ENCODE peak calls at places on chromosomes 6 and 20, in ten cellular contexts. T, M, W, Q, P, V, N, I, A and S are unnamed samples.

GRCh38 chr6:10963113-10963512 is 76.3 kb downstream of the SYCP2L start:
- DNase-seq in N (no peak), P (no peak), A (no peak), Q (no peak), M (no peak), T (no peak), I (no peak), W (no peak), V (no peak), S (no peak)

GRCh38 chr20:46985671-46986070 is 91.0 kb downstream of the EYA2 start:
- DNase-seq in M (no peak), T (no peak), I (no peak), V (no peak), A (no peak), Q (no peak), N (no peak), P (no peak), W (no peak), S (no peak)

GRCh38 chr6:392441-393390 is 1.2 kb downstream of the IRF4 start:
- DNase-seq in P (no peak), M (no peak), V (no peak), W (no peak), I (no peak), T (no peak), A (no peak), N (no peak), Q (no peak), S (peak; percentile 44)

GRCh38 chr6:128600397-128600951 is 80.1 kb upstream of the PTPRK start:
- DNase-seq in W (peak; percentile 6), N (peak; percentile 47), M (no peak), T (no peak), I (no peak), P (no peak), V (peak; percentile 4), Q (no peak), A (no peak), S (no peak)

GRCh38 chr20:1535420-1536175 is 21.9 kb downstream of the SIRPD start:
- DNase-seq in A (no peak), Q (peak; percentile 60), V (no peak), P (peak; percentile 69), T (no peak), M (peak; percentile 51), N (no peak), W (no peak), I (peak; percentile 13), S (no peak)

GRCh38 chr6:34445313-34445860 is 19.5 kb upstream of the RPS10 start:
- DNase-seq in M (no peak), T (no peak), W (no peak), P (no peak), V (no peak), A (no peak), I (no peak), Q (no peak), N (no peak), S (no peak)

GRCh38 chr6:34412054-34412453 is 13.8 kb downstream of the RPS10 start:
- DNase-seq in V (no peak), T (no peak), I (no peak), Q (no peak), A (no peak), W (no peak), M (no peak), P (no peak), N (no peak), S (no peak)

GRCh38 chr6:95648636-95649035 is 71.3 kb downstream of the MANEA start:
- DNase-seq in Q (no peak), V (no peak), I (no peak), T (no peak), P (no peak), W (no peak), M (no peak), N (no peak), A (no peak), S (no peak)

GRCh38 chr6:4803343-4803744 is 27.1 kb downstream of the CDYL start:
- DNase-seq in P (no peak), N (no peak), T (no peak), A (no peak), I (no peak), M (no peak), V (no peak), Q (no peak), W (peak; percentile 41), S (no peak)

GRCh38 chr20:10501377-10501776 is 66.3 kb downstream of the SLX4IP start:
- DNase-seq in M (peak; percentile 63), A (no peak), P (no peak), T (no peak), N (no peak), I (no peak), V (no peak), Q (peak; percentile 84), W (no peak), S (no peak)

GRCh38 chr20:50015993-50016770 is 33.4 kb downstream of the SNAI1 start:
- DNase-seq in W (peak; percentile 92), A (no peak), P (no peak), Q (no peak), V (no peak), I (no peak), T (no peak), M (no peak), N (no peak), S (no peak)

GRCh38 chr6:156511051-156511450 is 266.1 kb upstream of the ARID1B start:
- DNase-seq in V (no peak), W (no peak), Q (no peak), N (no peak), I (no peak), T (no peak), A (no peak), M (no peak), P (no peak), S (no peak)

GRCh38 chr20:34558320-34559202 is at the start of gene MAP1LC3A:
- DNase-seq in T (peak; percentile 94), Q (peak; percentile 98), N (peak; percentile 41), P (peak; percentile 97), I (peak; percentile 96), V (peak; percentile 97), W (peak; percentile 99), M (peak; percentile 96), A (peak; percentile 94), S (peak; percentile 91)

GRCh38 chr20:58944610-58945009 is 36.4 kb upstream of the NELFCD start:
- DNase-seq in A (no peak), N (peak; percentile 43), T (no peak), W (no peak), M (no peak), P (no peak), Q (no peak), V (peak; percentile 70), I (no peak), S (no peak)

GRCh38 chr6:43125555-43125954 is 45.5 kb upstream of the SRF start:
- DNase-seq in A (no peak), P (no peak), M (no peak), V (no peak), W (no peak), N (no peak), Q (no peak), T (no peak), I (no peak), S (no peak)

GRCh38 chr6:43122146-43122545 is 46.0 kb downstream of the PTK7 start:
- DNase-seq in M (no peak), P (no peak), Q (no peak), I (no peak), V (no peak), T (no peak), A (no peak), N (no peak), W (no peak), S (no peak)

GRCh38 chr6:43125119-43125518 is 46.0 kb upstream of the SRF start:
- DNase-seq in T (no peak), P (no peak), I (no peak), W (peak; percentile 85), M (no peak), A (no peak), V (no peak), N (no peak), Q (no peak), S (no peak)

GRCh38 chr6:43124481-43124880 is 46.6 kb upstream of the SRF start:
- DNase-seq in Q (no peak), A (no peak), V (no peak), N (no peak), I (no peak), M (no peak), W (no peak), P (no peak), T (no peak), S (no peak)

DNA sequence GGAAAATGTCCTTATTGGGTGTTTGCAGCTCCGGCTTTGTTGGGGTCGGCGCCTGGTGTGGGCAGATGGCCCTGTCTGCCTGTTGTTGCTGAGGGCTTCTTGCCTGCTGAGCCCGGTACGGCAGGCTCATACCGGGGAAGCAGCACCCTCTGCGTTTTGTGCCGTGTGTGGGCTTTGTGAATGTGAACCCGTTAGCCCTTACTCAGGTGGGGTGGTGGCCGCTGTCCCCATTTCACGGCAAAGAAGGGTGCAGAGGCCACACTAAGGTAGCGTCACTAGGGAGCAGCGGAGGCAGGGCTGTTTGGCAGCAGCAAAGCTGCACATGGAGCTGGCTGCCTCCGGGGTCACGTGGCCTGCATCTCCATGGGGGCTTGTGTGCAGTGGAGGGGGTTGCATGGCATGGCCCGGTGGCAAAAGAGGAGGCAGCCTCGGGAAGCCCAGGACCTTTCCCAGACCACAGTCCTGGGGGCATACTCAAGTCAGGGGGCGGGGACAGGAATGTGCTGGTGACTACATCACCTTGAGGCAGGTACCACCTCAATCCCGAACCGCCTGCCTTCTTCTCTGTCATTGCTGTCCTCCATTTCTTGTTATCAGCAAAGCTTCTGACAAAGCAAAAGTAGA is 47.3 kb upstream of the SRF start:
- DNase-seq in W (peak; percentile 61), Q (no peak), M (no peak), P (no peak), I (no peak), N (no peak), V (no peak), A (no peak), T (no peak), S (no peak)
- TF ChIP-seq CTCF in W (no peak), Q (no peak), M (no peak), P (no peak), I (no peak), N (no peak), V (no peak), A (no peak), T (no peak), S (no peak)

GRCh38 chr20:4817230-4817671 is 95.5 kb downstream of the PRND start:
- DNase-seq in V (peak; percentile 81), M (no peak), A (no peak), Q (no peak), P (no peak), I (no peak), T (no peak), W (no peak), N (no peak), S (no peak)
- TF ChIP-seq CTCF in V (peak; percentile 23), M (no peak), A (no peak), Q (no peak), P (no peak), I (no peak), T (no peak), W (no peak), N (no peak), S (no peak)

GRCh38 chr20:19249515-19249914 is 37.1 kb downstream of the SLC24A3 start:
- DNase-seq in V (peak; percentile 23), P (no peak), T (no peak), I (no peak), A (peak; percentile 19), W (no peak), Q (no peak), M (no peak), N (no peak), S (no peak)
- TF ChIP-seq CTCF in V (peak; percentile 8), P (no peak), T (no peak), I (no peak), A (no peak), W (peak; percentile 16), Q (no peak), M (no peak), N (no peak), S (no peak)

GRCh38 chr6:165448210-165448609 is 138.8 kb upstream of the C6orf118 start:
- DNase-seq in A (no peak), M (no peak), W (no peak), I (no peak), Q (no peak), P (no peak), V (peak; percentile 10), T (no peak), N (no peak), S (no peak)
- TF ChIP-seq CTCF in A (no peak), M (no peak), W (no peak), I (no peak), Q (no peak), P (no peak), V (no peak), T (no peak), N (no peak), S (no peak)